ENCODE peak calls at places on chromosomes 12 and 14, in eight cellular contexts. One of them, this sample, is unnamed.

GRCh38 chr12:95857151-95857550 is 1.6 kb upstream of the SNRPF start:
- DNase-seq in LoVo: peak
- DNase-seq in COR-L47: no peak
- DNase-seq in A549: peak
- DNase-seq in posterior cingulate gyrus: no peak
- DNase-seq in Caco-2: no peak
- DNase-seq in ACHN: no peak
- DNase-seq in hepatic stellate cell: no peak
- DNase-seq in this sample: no peak

GRCh38 chr12:45994736-45995135 is 4.4 kb upstream of the SCAF11 start:
- DNase-seq in posterior cingulate gyrus: peak
- DNase-seq in hepatic stellate cell: no peak
- DNase-seq in COR-L47: no peak
- DNase-seq in ACHN: no peak
- DNase-seq in A549: no peak
- DNase-seq in LoVo: no peak
- DNase-seq in Caco-2: no peak
- DNase-seq in this sample: no peak

GRCh38 chr14:103846569-103847438 is 571 bp downstream of the PPP1R13B start:
- DNase-seq in posterior cingulate gyrus: no peak
- DNase-seq in hepatic stellate cell: no peak
- DNase-seq in LoVo: no peak
- DNase-seq in Caco-2: peak
- DNase-seq in COR-L47: no peak
- DNase-seq in A549: no peak
- DNase-seq in ACHN: peak
- DNase-seq in this sample: no peak

GRCh38 chr14:75280831-75281690 is 2.4 kb downstream of the FOS start:
- DNase-seq in COR-L47: no peak
- DNase-seq in hepatic stellate cell: no peak
- DNase-seq in posterior cingulate gyrus: no peak
- DNase-seq in Caco-2: peak
- DNase-seq in ACHN: no peak
- DNase-seq in A549: peak
- DNase-seq in LoVo: peak
- DNase-seq in this sample: no peak

GRCh38 chr12:63206494-63206893 is 55.5 kb upstream of the AVPR1A start:
- DNase-seq in Caco-2: no peak
- DNase-seq in COR-L47: no peak
- DNase-seq in hepatic stellate cell: no peak
- DNase-seq in posterior cingulate gyrus: no peak
- DNase-seq in A549: no peak
- DNase-seq in LoVo: no peak
- DNase-seq in ACHN: no peak
- DNase-seq in this sample: no peak

GRCh38 chr12:76383988-76384387 is 35.8 kb upstream of the BBS10 start:
- DNase-seq in hepatic stellate cell: no peak
- DNase-seq in Caco-2: no peak
- DNase-seq in COR-L47: no peak
- DNase-seq in LoVo: no peak
- DNase-seq in posterior cingulate gyrus: no peak
- DNase-seq in ACHN: no peak
- DNase-seq in A549: no peak
- DNase-seq in this sample: no peak

GRCh38 chr14:95523818-95524448 is 7.5 kb upstream of the SYNE3 start:
- DNase-seq in posterior cingulate gyrus: no peak
- DNase-seq in LoVo: peak
- DNase-seq in Caco-2: peak
- DNase-seq in hepatic stellate cell: no peak
- DNase-seq in ACHN: no peak
- DNase-seq in A549: no peak
- DNase-seq in COR-L47: no peak
- DNase-seq in this sample: no peak

GRCh38 chr14:79703209-79703608 is 508.1 kb downstream of the DIO2 start:
- DNase-seq in posterior cingulate gyrus: no peak
- DNase-seq in COR-L47: no peak
- DNase-seq in hepatic stellate cell: no peak
- DNase-seq in LoVo: no peak
- DNase-seq in A549: no peak
- DNase-seq in Caco-2: no peak
- DNase-seq in ACHN: no peak
- DNase-seq in this sample: no peak

GRCh38 chr14:69968151-69968550 is 88.9 kb downstream of the SMOC1 start:
- DNase-seq in COR-L47: no peak
- DNase-seq in posterior cingulate gyrus: no peak
- DNase-seq in Caco-2: no peak
- DNase-seq in hepatic stellate cell: no peak
- DNase-seq in ACHN: no peak
- DNase-seq in LoVo: no peak
- DNase-seq in A549: no peak
- DNase-seq in this sample: no peak

GRCh38 chr12:96034631-96035282 is 630 bp downstream of the LTA4H start:
- DNase-seq in hepatic stellate cell: peak
- DNase-seq in A549: no peak
- DNase-seq in COR-L47: peak
- DNase-seq in ACHN: peak
- DNase-seq in LoVo: peak
- DNase-seq in posterior cingulate gyrus: peak
- DNase-seq in Caco-2: peak
- DNase-seq in this sample: no peak

GRCh38 chr14:98725196-98725595 is 546.8 kb downstream of the BCL11B start:
- DNase-seq in hepatic stellate cell: no peak
- DNase-seq in Caco-2: peak
- DNase-seq in posterior cingulate gyrus: no peak
- DNase-seq in ACHN: no peak
- DNase-seq in COR-L47: no peak
- DNase-seq in LoVo: no peak
- DNase-seq in A549: no peak
- DNase-seq in this sample: no peak

GRCh38 chr14:31414190-31414833 is 6.0 kb downstream of the HEATR5A start:
- DNase-seq in Caco-2: no peak
- DNase-seq in COR-L47: no peak
- DNase-seq in ACHN: no peak
- DNase-seq in A549: peak
- DNase-seq in LoVo: peak
- DNase-seq in posterior cingulate gyrus: no peak
- DNase-seq in hepatic stellate cell: no peak
- DNase-seq in this sample: no peak

GRCh38 chr12:71194657-71195056 is 36.9 kb upstream of the TSPAN8 start:
- DNase-seq in A549: no peak
- DNase-seq in ACHN: no peak
- DNase-seq in Caco-2: no peak
- DNase-seq in posterior cingulate gyrus: no peak
- DNase-seq in COR-L47: no peak
- DNase-seq in LoVo: no peak
- DNase-seq in hepatic stellate cell: no peak
- DNase-seq in this sample: no peak

GRCh38 chr12:3520168-3520567 is 29.2 kb downstream of the PRMT8 start:
- DNase-seq in COR-L47: peak
- DNase-seq in hepatic stellate cell: no peak
- DNase-seq in posterior cingulate gyrus: no peak
- DNase-seq in LoVo: peak
- DNase-seq in Caco-2: no peak
- DNase-seq in ACHN: no peak
- DNase-seq in A549: no peak
- DNase-seq in this sample: no peak

GRCh38 chr12:89574736-89575208 is 48.9 kb upstream of the POC1B start:
- DNase-seq in posterior cingulate gyrus: no peak
- DNase-seq in COR-L47: no peak
- DNase-seq in Caco-2: no peak
- DNase-seq in hepatic stellate cell: peak
- DNase-seq in ACHN: no peak
- DNase-seq in LoVo: no peak
- DNase-seq in A549: peak
- DNase-seq in this sample: no peak

GRCh38 chr14:95609398-95609990 is 74.6 kb downstream of the GLRX5 start:
- DNase-seq in A549: peak
- DNase-seq in hepatic stellate cell: peak
- DNase-seq in posterior cingulate gyrus: no peak
- DNase-seq in COR-L47: peak
- DNase-seq in LoVo: peak
- DNase-seq in Caco-2: peak
- DNase-seq in ACHN: peak
- DNase-seq in this sample: no peak

GRCh38 chr12:74393265-74393664 is 144.4 kb upstream of the ATXN7L3B start:
- DNase-seq in COR-L47: no peak
- DNase-seq in LoVo: no peak
- DNase-seq in hepatic stellate cell: no peak
- DNase-seq in ACHN: no peak
- DNase-seq in posterior cingulate gyrus: no peak
- DNase-seq in Caco-2: no peak
- DNase-seq in A549: peak
- DNase-seq in this sample: no peak

GRCh38 chr12:28089363-28089762 is 100.9 kb upstream of the CCDC91 start:
- DNase-seq in hepatic stellate cell: no peak
- DNase-seq in Caco-2: no peak
- DNase-seq in LoVo: no peak
- DNase-seq in posterior cingulate gyrus: no peak
- DNase-seq in A549: peak
- DNase-seq in ACHN: no peak
- DNase-seq in COR-L47: no peak
- DNase-seq in this sample: no peak

GRCh38 chr12:52207106-52207505 is 15.3 kb upstream of the KRT80 start:
- DNase-seq in ACHN: no peak
- DNase-seq in COR-L47: no peak
- DNase-seq in A549: no peak
- DNase-seq in LoVo: no peak
- DNase-seq in Caco-2: no peak
- DNase-seq in hepatic stellate cell: no peak
- DNase-seq in posterior cingulate gyrus: peak
- DNase-seq in this sample: no peak

GRCh38 chr12:26239508-26240328 is 44.3 kb downstream of the SSPN start:
- DNase-seq in COR-L47: no peak
- DNase-seq in hepatic stellate cell: no peak
- DNase-seq in A549: peak
- DNase-seq in LoVo: peak
- DNase-seq in Caco-2: no peak
- DNase-seq in ACHN: peak
- DNase-seq in posterior cingulate gyrus: peak
- DNase-seq in this sample: no peak

GRCh38 chr12:112714166-112714565 is 77.4 kb upstream of the RPH3A start:
- DNase-seq in A549: no peak
- DNase-seq in LoVo: no peak
- DNase-seq in ACHN: peak
- DNase-seq in COR-L47: no peak
- DNase-seq in posterior cingulate gyrus: no peak
- DNase-seq in hepatic stellate cell: no peak
- DNase-seq in Caco-2: no peak
- DNase-seq in this sample: no peak

GRCh38 chr12:56884421-56884820 is 49.8 kb downstream of the SDR9C7 start:
- DNase-seq in hepatic stellate cell: no peak
- DNase-seq in A549: no peak
- DNase-seq in ACHN: no peak
- DNase-seq in posterior cingulate gyrus: no peak
- DNase-seq in COR-L47: no peak
- DNase-seq in Caco-2: no peak
- DNase-seq in LoVo: no peak
- DNase-seq in this sample: no peak

GRCh38 chr12:7844131-7844530 is 28.6 kb downstream of the SLC2A14 start:
- DNase-seq in COR-L47: no peak
- DNase-seq in posterior cingulate gyrus: no peak
- DNase-seq in A549: no peak
- DNase-seq in hepatic stellate cell: no peak
- DNase-seq in ACHN: no peak
- DNase-seq in LoVo: no peak
- DNase-seq in Caco-2: no peak
- DNase-seq in this sample: no peak

GRCh38 chr12:48750769-48751356 is 34.4 kb upstream of the CCNT1 start:
- DNase-seq in LoVo: no peak
- DNase-seq in Caco-2: no peak
- DNase-seq in posterior cingulate gyrus: no peak
- DNase-seq in COR-L47: no peak
- DNase-seq in A549: no peak
- DNase-seq in hepatic stellate cell: no peak
- DNase-seq in ACHN: no peak
- DNase-seq in this sample: no peak

GRCh38 chr14:77375973-77376372 is 921 bp downstream of the TMED8 start:
- DNase-seq in LoVo: no peak
- DNase-seq in ACHN: no peak
- DNase-seq in Caco-2: no peak
- DNase-seq in posterior cingulate gyrus: no peak
- DNase-seq in hepatic stellate cell: no peak
- DNase-seq in COR-L47: no peak
- DNase-seq in A549: no peak
- DNase-seq in this sample: no peak

GRCh38 chr12:6548556-6549378 is 7.1 kb downstream of the IFFO1 start:
- DNase-seq in A549: peak
- DNase-seq in ACHN: peak
- DNase-seq in COR-L47: no peak
- DNase-seq in hepatic stellate cell: peak
- DNase-seq in Caco-2: no peak
- DNase-seq in LoVo: no peak
- DNase-seq in posterior cingulate gyrus: no peak
- DNase-seq in this sample: no peak

GRCh38 chr12:113863455-113863845 is 102.7 kb downstream of the RBM19 start:
- DNase-seq in Caco-2: no peak
- DNase-seq in hepatic stellate cell: no peak
- DNase-seq in ACHN: no peak
- DNase-seq in A549: peak
- DNase-seq in posterior cingulate gyrus: no peak
- DNase-seq in COR-L47: no peak
- DNase-seq in LoVo: no peak
- DNase-seq in this sample: no peak

GRCh38 chr12:27427824-27428223 is 18.7 kb upstream of the SMCO2 start:
- DNase-seq in LoVo: no peak
- DNase-seq in ACHN: no peak
- DNase-seq in A549: no peak
- DNase-seq in COR-L47: no peak
- DNase-seq in hepatic stellate cell: no peak
- DNase-seq in posterior cingulate gyrus: no peak
- DNase-seq in Caco-2: peak
- DNase-seq in this sample: no peak

GRCh38 chr14:104323551-104324175 is 185.3 kb downstream of the KIF26A start:
- DNase-seq in LoVo: no peak
- DNase-seq in ACHN: no peak
- DNase-seq in Caco-2: no peak
- DNase-seq in posterior cingulate gyrus: no peak
- DNase-seq in COR-L47: no peak
- DNase-seq in hepatic stellate cell: no peak
- DNase-seq in A549: no peak
- DNase-seq in this sample: no peak

GRCh38 chr12:104827587-104827986 is 130.5 kb downstream of the SLC41A2 start:
- DNase-seq in LoVo: no peak
- DNase-seq in A549: no peak
- DNase-seq in hepatic stellate cell: no peak
- DNase-seq in Caco-2: no peak
- DNase-seq in ACHN: no peak
- DNase-seq in posterior cingulate gyrus: no peak
- DNase-seq in COR-L47: no peak
- DNase-seq in this sample: no peak

GRCh38 chr12:43338848-43339526 is 213.0 kb downstream of the ADAMTS20 start:
- DNase-seq in posterior cingulate gyrus: no peak
- DNase-seq in Caco-2: peak
- DNase-seq in A549: peak
- DNase-seq in ACHN: peak
- DNase-seq in COR-L47: no peak
- DNase-seq in hepatic stellate cell: peak
- DNase-seq in LoVo: peak
- DNase-seq in this sample: no peak